ENCODE peak calls at places on chromosomes 1 and 21, in ten cellular contexts. Q is upper lobe of left lung; F is K562; C is activated CD8-positive, alpha-beta T cell treated with anti-CD3 and anti-CD28 coated beads for 36 hours; M is effector memory CD8-positive, alpha-beta T cell; L is stimulated activated memory B cell treated with anti-CD40 and anti-IgM and Interleukin-4, amounts not matched to agents 10 μg/mL and 1 μg/mL and 100 μg/mL, for 72 hours; H is stimulated activated naive CD8-positive, alpha-beta T cell treated with anti-CD3 and anti-CD28 coated beads, Interleukin-15, Interleukin-2, amounts not matched to agents 100 U/mL and 50 U/mL, for 24 hours; N is activated CD8-positive, alpha-beta memory T cell treated with anti-CD3 and anti-CD28 coated beads, Interleukin-2, amount 10 ng/mL, durations not matched to agents 7 days and 5 days; R is stimulated activated naive B cell treated with anti-CD40 and anti-IgM and Interleukin-4, amounts not matched to agents 10 μg/mL and 1 μg/mL and 100 μg/mL, for 72 hours; E is Panc1. S is an unnamed sample.

GRCh38 chr21:44509539-44509938 is 30.5 kb downstream of the KRTAP10-1 start:
- ATAC-seq in L (no peak), H (no peak), N (no peak), M (no peak), Q (peak; percentile 83), F (no peak), C (no peak), R (no peak), E (no peak), S (peak; percentile 74)

GRCh38 chr1:29800120-29800519 is 563.8 kb downstream of the PTPRU start:
- ATAC-seq in L (peak; percentile 31), Q (peak; percentile 47), C (no peak), F (peak; percentile 68), R (no peak), H (no peak), E (no peak), M (no peak), N (no peak), S (no peak)

GRCh38 chr21:46489800-46490199 is 31.1 kb downstream of the DIP2A start:
- ATAC-seq in L (no peak), M (no peak), E (no peak), R (no peak), F (no peak), H (no peak), C (no peak), Q (no peak), N (no peak), S (no peak)

GRCh38 chr1:24102966-24103365 is 9.0 kb downstream of the MYOM3 start:
- ATAC-seq in M (no peak), C (no peak), N (no peak), R (no peak), H (no peak), Q (peak; percentile 55), E (no peak), L (no peak), F (peak; percentile 10), S (peak; percentile 23)

GRCh38 chr1:159922499-159923202 is 2.7 kb downstream of the TAGLN2 start:
- ATAC-seq in R (no peak), L (no peak), H (no peak), M (no peak), Q (peak; percentile 32), F (peak; percentile 0), C (no peak), E (no peak), N (no peak), S (no peak)

GRCh38 chr1:74341702-74342339 is 106.6 kb downstream of the TNNI3K start:
- ATAC-seq in F (no peak), M (no peak), H (no peak), N (no peak), L (no peak), R (no peak), C (no peak), E (no peak), Q (no peak), S (no peak)

GRCh38 chr1:220818421-220819173 is 31.9 kb downstream of the MTARC1 start:
- ATAC-seq in M (no peak), E (no peak), F (no peak), H (no peak), Q (no peak), C (no peak), R (no peak), L (no peak), N (no peak), S (peak; percentile 75)

GRCh38 chr1:68819190-68819829 is 322.4 kb upstream of the DEPDC1 start:
- ATAC-seq in L (no peak), C (no peak), R (no peak), H (no peak), Q (no peak), M (no peak), F (no peak), N (no peak), E (peak; percentile 78), S (peak; percentile 39)

GRCh38 chr21:37463083-37463780 is 96.7 kb downstream of the DYRK1A start:
- ATAC-seq in C (peak; percentile 73), R (peak; percentile 69), E (peak; percentile 72), H (peak; percentile 60), F (peak; percentile 74), M (peak; percentile 62), L (peak; percentile 64), N (peak; percentile 63), Q (peak; percentile 89), S (peak; percentile 30)

GRCh38 chr1:206496131-206496793 is 11.1 kb upstream of the RASSF5 start:
- ATAC-seq in H (peak; percentile 26), F (no peak), L (peak; percentile 89), E (no peak), M (no peak), Q (no peak), N (no peak), R (peak; percentile 86), C (peak; percentile 32), S (peak; percentile 18)

GRCh38 chr21:36065497-36066036 is 4.3 kb upstream of the CBR1 start:
- ATAC-seq in Q (no peak), C (peak; percentile 19), F (peak; percentile 73), R (no peak), N (no peak), E (no peak), H (peak; percentile 50), M (no peak), L (no peak), S (no peak)

GRCh38 chr21:45573452-45574035 is 31.3 kb upstream of the SLC19A1 start:
- ATAC-seq in C (no peak), Q (no peak), F (peak; percentile 33), L (no peak), R (no peak), E (no peak), M (no peak), N (no peak), H (no peak), S (no peak)

GRCh38 chr1:212167098-212167497 is 118.1 kb upstream of the PPP2R5A start:
- ATAC-seq in H (no peak), F (peak; percentile 70), N (no peak), L (no peak), C (no peak), E (no peak), M (no peak), Q (peak; percentile 74), R (no peak), S (no peak)

GRCh38 chr1:55064071-55064581 is 24.8 kb downstream of the PCSK9 start:
- ATAC-seq in L (peak; percentile 68), M (no peak), E (peak; percentile 74), R (no peak), N (no peak), H (no peak), F (peak; percentile 16), C (peak; percentile 31), Q (peak; percentile 1), S (peak; percentile 24)